ENCODE peak calls at places on chromosome 22, in ten cellular contexts. One of them, this sample, is unnamed.

GRCh38 chr22:36331912-36332622 is 55.7 kb downstream of the MYH9 start:
- DNase-seq in activated CD8-positive, alpha-beta memory T cell treated with anti-CD3 and anti-CD28 coated beads for 48 hours: no peak
- DNase-seq in T-helper 1 cell: no peak
- DNase-seq in activated T-cell treated with anti-CD3 and anti-CD28 coated beads for 1 hour: no peak
- DNase-seq in A673: peak
- DNase-seq in stimulated activated CD4-positive, alpha-beta T cell treated with anti-CD3 and anti-CD28 coated beads, Interleukin-1b, Interleukin-23, amount 100 ng/mL, for 1 hour: no peak
- DNase-seq in astrocyte of the spinal cord: peak
- DNase-seq in NCI-H510A: no peak
- DNase-seq in iris pigment epithelial cell: peak
- DNase-seq in neural crest cell: no peak
- DNase-seq in this sample: peak

GRCh38 chr22:50677493-50678217 is 5.0 kb downstream of the SHANK3 start:
- DNase-seq in T-helper 1 cell: no peak
- DNase-seq in neural crest cell: no peak
- DNase-seq in A673: no peak
- DNase-seq in stimulated activated CD4-positive, alpha-beta T cell treated with anti-CD3 and anti-CD28 coated beads, Interleukin-1b, Interleukin-23, amount 100 ng/mL, for 1 hour: no peak
- DNase-seq in activated T-cell treated with anti-CD3 and anti-CD28 coated beads for 1 hour: no peak
- DNase-seq in NCI-H510A: no peak
- DNase-seq in activated CD8-positive, alpha-beta memory T cell treated with anti-CD3 and anti-CD28 coated beads for 48 hours: no peak
- DNase-seq in iris pigment epithelial cell: no peak
- DNase-seq in astrocyte of the spinal cord: no peak
- DNase-seq in this sample: no peak

GRCh38 chr22:46012881-46013281 is 35.9 kb upstream of the WNT7B start:
- DNase-seq in neural crest cell: no peak
- DNase-seq in activated T-cell treated with anti-CD3 and anti-CD28 coated beads for 1 hour: no peak
- DNase-seq in T-helper 1 cell: no peak
- DNase-seq in NCI-H510A: no peak
- DNase-seq in A673: no peak
- DNase-seq in astrocyte of the spinal cord: no peak
- DNase-seq in stimulated activated CD4-positive, alpha-beta T cell treated with anti-CD3 and anti-CD28 coated beads, Interleukin-1b, Interleukin-23, amount 100 ng/mL, for 1 hour: no peak
- DNase-seq in iris pigment epithelial cell: no peak
- DNase-seq in activated CD8-positive, alpha-beta memory T cell treated with anti-CD3 and anti-CD28 coated beads for 48 hours: no peak
- DNase-seq in this sample: no peak

GRCh38 chr22:50276143-50276542 is 6.0 kb upstream of the MAPK11 start:
- DNase-seq in A673: peak
- DNase-seq in astrocyte of the spinal cord: peak
- DNase-seq in iris pigment epithelial cell: peak
- DNase-seq in neural crest cell: no peak
- DNase-seq in activated T-cell treated with anti-CD3 and anti-CD28 coated beads for 1 hour: no peak
- DNase-seq in activated CD8-positive, alpha-beta memory T cell treated with anti-CD3 and anti-CD28 coated beads for 48 hours: no peak
- DNase-seq in stimulated activated CD4-positive, alpha-beta T cell treated with anti-CD3 and anti-CD28 coated beads, Interleukin-1b, Interleukin-23, amount 100 ng/mL, for 1 hour: no peak
- DNase-seq in T-helper 1 cell: no peak
- DNase-seq in NCI-H510A: no peak
- DNase-seq in this sample: no peak

GRCh38 chr22:35023692-35024363 is 42.1 kb upstream of the ISX start:
- DNase-seq in neural crest cell: peak
- DNase-seq in A673: peak
- DNase-seq in T-helper 1 cell: peak
- DNase-seq in stimulated activated CD4-positive, alpha-beta T cell treated with anti-CD3 and anti-CD28 coated beads, Interleukin-1b, Interleukin-23, amount 100 ng/mL, for 1 hour: no peak
- DNase-seq in iris pigment epithelial cell: peak
- DNase-seq in activated CD8-positive, alpha-beta memory T cell treated with anti-CD3 and anti-CD28 coated beads for 48 hours: peak
- DNase-seq in activated T-cell treated with anti-CD3 and anti-CD28 coated beads for 1 hour: peak
- DNase-seq in astrocyte of the spinal cord: peak
- DNase-seq in NCI-H510A: no peak
- DNase-seq in this sample: peak

GRCh38 chr22:45948081-45948648 is 28.8 kb downstream of the WNT7B start:
- DNase-seq in astrocyte of the spinal cord: no peak
- DNase-seq in activated T-cell treated with anti-CD3 and anti-CD28 coated beads for 1 hour: no peak
- DNase-seq in activated CD8-positive, alpha-beta memory T cell treated with anti-CD3 and anti-CD28 coated beads for 48 hours: no peak
- DNase-seq in iris pigment epithelial cell: no peak
- DNase-seq in NCI-H510A: no peak
- DNase-seq in T-helper 1 cell: no peak
- DNase-seq in A673: no peak
- DNase-seq in stimulated activated CD4-positive, alpha-beta T cell treated with anti-CD3 and anti-CD28 coated beads, Interleukin-1b, Interleukin-23, amount 100 ng/mL, for 1 hour: no peak
- DNase-seq in neural crest cell: no peak
- DNase-seq in this sample: no peak

GRCh38 chr22:41106122-41106968 is 14.0 kb downstream of the EP300 start:
- DNase-seq in neural crest cell: no peak
- DNase-seq in iris pigment epithelial cell: peak
- DNase-seq in T-helper 1 cell: no peak
- DNase-seq in activated T-cell treated with anti-CD3 and anti-CD28 coated beads for 1 hour: no peak
- DNase-seq in NCI-H510A: no peak
- DNase-seq in stimulated activated CD4-positive, alpha-beta T cell treated with anti-CD3 and anti-CD28 coated beads, Interleukin-1b, Interleukin-23, amount 100 ng/mL, for 1 hour: no peak
- DNase-seq in activated CD8-positive, alpha-beta memory T cell treated with anti-CD3 and anti-CD28 coated beads for 48 hours: no peak
- DNase-seq in astrocyte of the spinal cord: peak
- DNase-seq in A673: no peak
- DNase-seq in this sample: no peak

GRCh38 chr22:39543095-39543494 is 10.5 kb upstream of the RPS19BP1 start:
- DNase-seq in A673: peak
- DNase-seq in neural crest cell: peak
- DNase-seq in activated T-cell treated with anti-CD3 and anti-CD28 coated beads for 1 hour: no peak
- DNase-seq in activated CD8-positive, alpha-beta memory T cell treated with anti-CD3 and anti-CD28 coated beads for 48 hours: no peak
- DNase-seq in astrocyte of the spinal cord: no peak
- DNase-seq in NCI-H510A: no peak
- DNase-seq in iris pigment epithelial cell: peak
- DNase-seq in stimulated activated CD4-positive, alpha-beta T cell treated with anti-CD3 and anti-CD28 coated beads, Interleukin-1b, Interleukin-23, amount 100 ng/mL, for 1 hour: no peak
- DNase-seq in T-helper 1 cell: no peak
- DNase-seq in this sample: peak

GRCh38 chr22:29479417-29480261 is at the start of gene NEFH:
- DNase-seq in iris pigment epithelial cell: no peak
- DNase-seq in activated T-cell treated with anti-CD3 and anti-CD28 coated beads for 1 hour: no peak
- DNase-seq in astrocyte of the spinal cord: no peak
- DNase-seq in A673: peak
- DNase-seq in stimulated activated CD4-positive, alpha-beta T cell treated with anti-CD3 and anti-CD28 coated beads, Interleukin-1b, Interleukin-23, amount 100 ng/mL, for 1 hour: no peak
- DNase-seq in neural crest cell: no peak
- DNase-seq in T-helper 1 cell: no peak
- DNase-seq in NCI-H510A: peak
- DNase-seq in activated CD8-positive, alpha-beta memory T cell treated with anti-CD3 and anti-CD28 coated beads for 48 hours: no peak
- DNase-seq in this sample: peak

GRCh38 chr22:46737105-46737975 is 712 bp downstream of the CERK start:
- DNase-seq in stimulated activated CD4-positive, alpha-beta T cell treated with anti-CD3 and anti-CD28 coated beads, Interleukin-1b, Interleukin-23, amount 100 ng/mL, for 1 hour: no peak
- DNase-seq in NCI-H510A: no peak
- DNase-seq in activated CD8-positive, alpha-beta memory T cell treated with anti-CD3 and anti-CD28 coated beads for 48 hours: peak
- DNase-seq in neural crest cell: peak
- DNase-seq in astrocyte of the spinal cord: peak
- DNase-seq in activated T-cell treated with anti-CD3 and anti-CD28 coated beads for 1 hour: peak
- DNase-seq in A673: peak
- DNase-seq in iris pigment epithelial cell: peak
- DNase-seq in T-helper 1 cell: no peak
- DNase-seq in this sample: no peak

GRCh38 chr22:37416389-37416788 is 10.9 kb downstream of the ELFN2 start:
- DNase-seq in astrocyte of the spinal cord: no peak
- DNase-seq in iris pigment epithelial cell: no peak
- DNase-seq in T-helper 1 cell: no peak
- DNase-seq in neural crest cell: no peak
- DNase-seq in stimulated activated CD4-positive, alpha-beta T cell treated with anti-CD3 and anti-CD28 coated beads, Interleukin-1b, Interleukin-23, amount 100 ng/mL, for 1 hour: no peak
- DNase-seq in activated T-cell treated with anti-CD3 and anti-CD28 coated beads for 1 hour: no peak
- DNase-seq in A673: no peak
- DNase-seq in NCI-H510A: no peak
- DNase-seq in activated CD8-positive, alpha-beta memory T cell treated with anti-CD3 and anti-CD28 coated beads for 48 hours: no peak
- DNase-seq in this sample: no peak

GRCh38 chr22:49046000-49046545 is 781.6 kb downstream of the BRD1 start:
- DNase-seq in T-helper 1 cell: no peak
- DNase-seq in astrocyte of the spinal cord: no peak
- DNase-seq in iris pigment epithelial cell: no peak
- DNase-seq in activated T-cell treated with anti-CD3 and anti-CD28 coated beads for 1 hour: no peak
- DNase-seq in activated CD8-positive, alpha-beta memory T cell treated with anti-CD3 and anti-CD28 coated beads for 48 hours: no peak
- DNase-seq in NCI-H510A: no peak
- DNase-seq in A673: no peak
- DNase-seq in neural crest cell: no peak
- DNase-seq in stimulated activated CD4-positive, alpha-beta T cell treated with anti-CD3 and anti-CD28 coated beads, Interleukin-1b, Interleukin-23, amount 100 ng/mL, for 1 hour: no peak
- DNase-seq in this sample: no peak

GRCh38 chr22:43946391-43946680 is 8.9 kb upstream of the SAMM50 start:
- DNase-seq in NCI-H510A: no peak
- DNase-seq in T-helper 1 cell: no peak
- DNase-seq in A673: peak
- DNase-seq in activated T-cell treated with anti-CD3 and anti-CD28 coated beads for 1 hour: no peak
- DNase-seq in astrocyte of the spinal cord: no peak
- DNase-seq in iris pigment epithelial cell: no peak
- DNase-seq in stimulated activated CD4-positive, alpha-beta T cell treated with anti-CD3 and anti-CD28 coated beads, Interleukin-1b, Interleukin-23, amount 100 ng/mL, for 1 hour: no peak
- DNase-seq in activated CD8-positive, alpha-beta memory T cell treated with anti-CD3 and anti-CD28 coated beads for 48 hours: no peak
- DNase-seq in neural crest cell: no peak
- DNase-seq in this sample: peak

GRCh38 chr22:47113880-47114415 is 351.5 kb downstream of the TBC1D22A start:
- DNase-seq in astrocyte of the spinal cord: no peak
- DNase-seq in T-helper 1 cell: no peak
- DNase-seq in NCI-H510A: no peak
- DNase-seq in stimulated activated CD4-positive, alpha-beta T cell treated with anti-CD3 and anti-CD28 coated beads, Interleukin-1b, Interleukin-23, amount 100 ng/mL, for 1 hour: no peak
- DNase-seq in iris pigment epithelial cell: no peak
- DNase-seq in activated CD8-positive, alpha-beta memory T cell treated with anti-CD3 and anti-CD28 coated beads for 48 hours: no peak
- DNase-seq in A673: no peak
- DNase-seq in activated T-cell treated with anti-CD3 and anti-CD28 coated beads for 1 hour: no peak
- DNase-seq in neural crest cell: no peak
- DNase-seq in this sample: no peak

GRCh38 chr22:37906364-37907008 is 389 bp downstream of the MICALL1 start:
- DNase-seq in A673: no peak
- DNase-seq in iris pigment epithelial cell: no peak
- DNase-seq in activated T-cell treated with anti-CD3 and anti-CD28 coated beads for 1 hour: peak
- DNase-seq in activated CD8-positive, alpha-beta memory T cell treated with anti-CD3 and anti-CD28 coated beads for 48 hours: no peak
- DNase-seq in NCI-H510A: no peak
- DNase-seq in neural crest cell: no peak
- DNase-seq in stimulated activated CD4-positive, alpha-beta T cell treated with anti-CD3 and anti-CD28 coated beads, Interleukin-1b, Interleukin-23, amount 100 ng/mL, for 1 hour: no peak
- DNase-seq in astrocyte of the spinal cord: no peak
- DNase-seq in T-helper 1 cell: no peak
- DNase-seq in this sample: no peak

GRCh38 chr22:46737976-46738641 is at the start of gene CERK:
- DNase-seq in activated CD8-positive, alpha-beta memory T cell treated with anti-CD3 and anti-CD28 coated beads for 48 hours: peak
- DNase-seq in neural crest cell: peak
- DNase-seq in T-helper 1 cell: peak
- DNase-seq in NCI-H510A: no peak
- DNase-seq in astrocyte of the spinal cord: peak
- DNase-seq in A673: peak
- DNase-seq in stimulated activated CD4-positive, alpha-beta T cell treated with anti-CD3 and anti-CD28 coated beads, Interleukin-1b, Interleukin-23, amount 100 ng/mL, for 1 hour: peak
- DNase-seq in iris pigment epithelial cell: peak
- DNase-seq in activated T-cell treated with anti-CD3 and anti-CD28 coated beads for 1 hour: peak
- DNase-seq in this sample: no peak

GRCh38 chr22:32823024-32823730 is 21.7 kb downstream of the TIMP3 start:
- DNase-seq in iris pigment epithelial cell: peak
- DNase-seq in activated CD8-positive, alpha-beta memory T cell treated with anti-CD3 and anti-CD28 coated beads for 48 hours: no peak
- DNase-seq in stimulated activated CD4-positive, alpha-beta T cell treated with anti-CD3 and anti-CD28 coated beads, Interleukin-1b, Interleukin-23, amount 100 ng/mL, for 1 hour: no peak
- DNase-seq in astrocyte of the spinal cord: peak
- DNase-seq in neural crest cell: peak
- DNase-seq in T-helper 1 cell: no peak
- DNase-seq in A673: peak
- DNase-seq in NCI-H510A: peak
- DNase-seq in activated T-cell treated with anti-CD3 and anti-CD28 coated beads for 1 hour: no peak
- DNase-seq in this sample: peak

GRCh38 chr22:42388130-42388797 is 43.9 kb downstream of the NFAM1 start:
- DNase-seq in T-helper 1 cell: no peak
- DNase-seq in activated CD8-positive, alpha-beta memory T cell treated with anti-CD3 and anti-CD28 coated beads for 48 hours: no peak
- DNase-seq in NCI-H510A: peak
- DNase-seq in neural crest cell: peak
- DNase-seq in activated T-cell treated with anti-CD3 and anti-CD28 coated beads for 1 hour: no peak
- DNase-seq in astrocyte of the spinal cord: no peak
- DNase-seq in stimulated activated CD4-positive, alpha-beta T cell treated with anti-CD3 and anti-CD28 coated beads, Interleukin-1b, Interleukin-23, amount 100 ng/mL, for 1 hour: no peak
- DNase-seq in iris pigment epithelial cell: peak
- DNase-seq in A673: peak
- DNase-seq in this sample: peak

GRCh38 chr22:47452184-47452583 is 689.7 kb downstream of the TBC1D22A start:
- DNase-seq in activated T-cell treated with anti-CD3 and anti-CD28 coated beads for 1 hour: no peak
- DNase-seq in T-helper 1 cell: no peak
- DNase-seq in NCI-H510A: no peak
- DNase-seq in neural crest cell: no peak
- DNase-seq in activated CD8-positive, alpha-beta memory T cell treated with anti-CD3 and anti-CD28 coated beads for 48 hours: no peak
- DNase-seq in astrocyte of the spinal cord: no peak
- DNase-seq in A673: peak
- DNase-seq in iris pigment epithelial cell: no peak
- DNase-seq in stimulated activated CD4-positive, alpha-beta T cell treated with anti-CD3 and anti-CD28 coated beads, Interleukin-1b, Interleukin-23, amount 100 ng/mL, for 1 hour: no peak
- DNase-seq in this sample: peak

GRCh38 chr22:50292643-50293440 is 14.6 kb downstream of the PLXNB2 start:
- DNase-seq in A673: no peak
- DNase-seq in iris pigment epithelial cell: no peak
- DNase-seq in activated T-cell treated with anti-CD3 and anti-CD28 coated beads for 1 hour: no peak
- DNase-seq in NCI-H510A: no peak
- DNase-seq in T-helper 1 cell: no peak
- DNase-seq in neural crest cell: no peak
- DNase-seq in stimulated activated CD4-positive, alpha-beta T cell treated with anti-CD3 and anti-CD28 coated beads, Interleukin-1b, Interleukin-23, amount 100 ng/mL, for 1 hour: no peak
- DNase-seq in activated CD8-positive, alpha-beta memory T cell treated with anti-CD3 and anti-CD28 coated beads for 48 hours: no peak
- DNase-seq in astrocyte of the spinal cord: no peak
- DNase-seq in this sample: no peak

GRCh38 chr22:26656896-26657851 is at the start of gene MIAT:
- DNase-seq in A673: peak
- DNase-seq in activated T-cell treated with anti-CD3 and anti-CD28 coated beads for 1 hour: peak
- DNase-seq in T-helper 1 cell: peak
- DNase-seq in astrocyte of the spinal cord: no peak
- DNase-seq in NCI-H510A: no peak
- DNase-seq in iris pigment epithelial cell: peak
- DNase-seq in stimulated activated CD4-positive, alpha-beta T cell treated with anti-CD3 and anti-CD28 coated beads, Interleukin-1b, Interleukin-23, amount 100 ng/mL, for 1 hour: no peak
- DNase-seq in neural crest cell: peak
- DNase-seq in activated CD8-positive, alpha-beta memory T cell treated with anti-CD3 and anti-CD28 coated beads for 48 hours: peak
- DNase-seq in this sample: peak

GRCh38 chr22:30486118-30486517 is 14.3 kb upstream of the SEC14L3 start:
- DNase-seq in activated CD8-positive, alpha-beta memory T cell treated with anti-CD3 and anti-CD28 coated beads for 48 hours: no peak
- DNase-seq in neural crest cell: no peak
- DNase-seq in stimulated activated CD4-positive, alpha-beta T cell treated with anti-CD3 and anti-CD28 coated beads, Interleukin-1b, Interleukin-23, amount 100 ng/mL, for 1 hour: no peak
- DNase-seq in T-helper 1 cell: no peak
- DNase-seq in activated T-cell treated with anti-CD3 and anti-CD28 coated beads for 1 hour: no peak
- DNase-seq in astrocyte of the spinal cord: no peak
- DNase-seq in NCI-H510A: no peak
- DNase-seq in iris pigment epithelial cell: no peak
- DNase-seq in A673: no peak
- DNase-seq in this sample: no peak

GRCh38 chr22:47115921-47116320 is 353.5 kb downstream of the TBC1D22A start:
- DNase-seq in activated CD8-positive, alpha-beta memory T cell treated with anti-CD3 and anti-CD28 coated beads for 48 hours: no peak
- DNase-seq in NCI-H510A: no peak
- DNase-seq in A673: no peak
- DNase-seq in astrocyte of the spinal cord: no peak
- DNase-seq in stimulated activated CD4-positive, alpha-beta T cell treated with anti-CD3 and anti-CD28 coated beads, Interleukin-1b, Interleukin-23, amount 100 ng/mL, for 1 hour: no peak
- DNase-seq in neural crest cell: no peak
- DNase-seq in iris pigment epithelial cell: no peak
- DNase-seq in T-helper 1 cell: no peak
- DNase-seq in activated T-cell treated with anti-CD3 and anti-CD28 coated beads for 1 hour: no peak
- DNase-seq in this sample: no peak

GRCh38 chr22:29315286-29316195 is at the start of gene RASL10A:
- DNase-seq in activated T-cell treated with anti-CD3 and anti-CD28 coated beads for 1 hour: no peak
- DNase-seq in astrocyte of the spinal cord: no peak
- DNase-seq in activated CD8-positive, alpha-beta memory T cell treated with anti-CD3 and anti-CD28 coated beads for 48 hours: no peak
- DNase-seq in T-helper 1 cell: no peak
- DNase-seq in stimulated activated CD4-positive, alpha-beta T cell treated with anti-CD3 and anti-CD28 coated beads, Interleukin-1b, Interleukin-23, amount 100 ng/mL, for 1 hour: no peak
- DNase-seq in NCI-H510A: no peak
- DNase-seq in A673: no peak
- DNase-seq in iris pigment epithelial cell: no peak
- DNase-seq in neural crest cell: no peak
- DNase-seq in this sample: no peak